ENCODE peak calls at places on chromosomes 7 and 10, in nine cellular contexts. One of them, this sample, is unnamed.

GRCh38 chr10:103720328-103720963 is 134.9 kb downstream of the SH3PXD2A start:
- DNase-seq in RWPE2: no peak
- DNase-seq in GM12878: no peak
- DNase-seq in mammary epithelial cell: no peak
- DNase-seq in tibial nerve: no peak
- DNase-seq in cardiac muscle cell: peak; percentile 79
- DNase-seq in colonic mucosa: no peak
- DNase-seq in A673: no peak
- DNase-seq in GM23248: no peak
- DNase-seq in this sample: no peak

GRCh38 chr7:112157072-112157471 is 49.1 kb downstream of the DOCK4 start:
- DNase-seq in RWPE2: no peak
- DNase-seq in GM12878: no peak
- DNase-seq in mammary epithelial cell: peak; percentile 96
- DNase-seq in tibial nerve: no peak
- DNase-seq in cardiac muscle cell: no peak
- DNase-seq in colonic mucosa: no peak
- DNase-seq in A673: no peak
- DNase-seq in GM23248: peak; percentile 84
- DNase-seq in this sample: no peak

GRCh38 chr7:20576166-20576660 is 39.3 kb upstream of the ABCB5 start:
- DNase-seq in RWPE2: no peak
- DNase-seq in GM12878: no peak
- DNase-seq in mammary epithelial cell: no peak
- DNase-seq in tibial nerve: no peak
- DNase-seq in cardiac muscle cell: no peak
- DNase-seq in colonic mucosa: no peak
- DNase-seq in A673: no peak
- DNase-seq in GM23248: no peak
- DNase-seq in this sample: no peak

GRCh38 chr10:88616250-88616977 is 29.9 kb downstream of the LIPJ start:
- DNase-seq in RWPE2: no peak
- DNase-seq in GM12878: no peak
- DNase-seq in mammary epithelial cell: no peak
- DNase-seq in tibial nerve: peak; percentile 12
- DNase-seq in cardiac muscle cell: peak; percentile 28
- DNase-seq in colonic mucosa: no peak
- DNase-seq in A673: peak; percentile 10
- DNase-seq in GM23248: no peak
- DNase-seq in this sample: no peak

GRCh38 chr10:33143160-33143728 is 185.2 kb upstream of the ITGB1 start:
- DNase-seq in RWPE2: no peak
- DNase-seq in GM12878: no peak
- DNase-seq in mammary epithelial cell: peak; percentile 85
- DNase-seq in tibial nerve: no peak
- DNase-seq in cardiac muscle cell: no peak
- DNase-seq in colonic mucosa: no peak
- DNase-seq in A673: peak; percentile 67
- DNase-seq in GM23248: peak; percentile 95
- DNase-seq in this sample: no peak

GRCh38 chr7:24732646-24733413 is 24.4 kb downstream of the GSDME start:
- DNase-seq in RWPE2: no peak
- DNase-seq in GM12878: no peak
- DNase-seq in mammary epithelial cell: peak; percentile 89
- DNase-seq in tibial nerve: no peak
- DNase-seq in cardiac muscle cell: no peak
- DNase-seq in colonic mucosa: no peak
- DNase-seq in A673: no peak
- DNase-seq in GM23248: peak; percentile 93
- DNase-seq in this sample: peak; percentile 54

GRCh38 chr10:28676297-28676967 is 889 bp upstream of the BAMBI start:
- DNase-seq in RWPE2: no peak
- DNase-seq in GM12878: no peak
- DNase-seq in mammary epithelial cell: no peak
- DNase-seq in tibial nerve: no peak
- DNase-seq in cardiac muscle cell: peak; percentile 59
- DNase-seq in colonic mucosa: no peak
- DNase-seq in A673: peak; percentile 68
- DNase-seq in GM23248: peak; percentile 45
- DNase-seq in this sample: no peak

GRCh38 chr7:44559485-44559884 is 14.2 kb downstream of the DDX56 start:
- DNase-seq in RWPE2: no peak
- DNase-seq in GM12878: no peak
- DNase-seq in mammary epithelial cell: no peak
- DNase-seq in tibial nerve: no peak
- DNase-seq in cardiac muscle cell: no peak
- DNase-seq in colonic mucosa: no peak
- DNase-seq in A673: no peak
- DNase-seq in GM23248: no peak
- DNase-seq in this sample: no peak

GRCh38 chr10:75922435-75922834 is 491.0 kb downstream of the LRMDA start:
- DNase-seq in RWPE2: no peak
- DNase-seq in GM12878: no peak
- DNase-seq in mammary epithelial cell: peak; percentile 11
- DNase-seq in tibial nerve: no peak
- DNase-seq in cardiac muscle cell: no peak
- DNase-seq in colonic mucosa: no peak
- DNase-seq in A673: no peak
- DNase-seq in GM23248: peak; percentile 16
- DNase-seq in this sample: no peak

GRCh38 chr7:66554326-66554725 is 74.4 kb upstream of the KCTD7 start:
- DNase-seq in RWPE2: no peak
- DNase-seq in GM12878: no peak
- DNase-seq in mammary epithelial cell: no peak
- DNase-seq in tibial nerve: no peak
- DNase-seq in cardiac muscle cell: no peak
- DNase-seq in colonic mucosa: no peak
- DNase-seq in A673: no peak
- DNase-seq in GM23248: peak; percentile 51
- DNase-seq in this sample: no peak

GRCh38 chr10:29866356-29866755 is 193.0 kb downstream of the JCAD start:
- DNase-seq in RWPE2: no peak
- DNase-seq in GM12878: no peak
- DNase-seq in mammary epithelial cell: no peak
- DNase-seq in tibial nerve: no peak
- DNase-seq in cardiac muscle cell: no peak
- DNase-seq in colonic mucosa: no peak
- DNase-seq in A673: no peak
- DNase-seq in GM23248: no peak
- DNase-seq in this sample: no peak

GRCh38 chr7:121449304-121449703 is 53.2 kb upstream of the FAM3C start:
- DNase-seq in RWPE2: no peak
- DNase-seq in GM12878: no peak
- DNase-seq in mammary epithelial cell: no peak
- DNase-seq in tibial nerve: no peak
- DNase-seq in cardiac muscle cell: no peak
- DNase-seq in colonic mucosa: no peak
- DNase-seq in A673: peak; percentile 70
- DNase-seq in GM23248: no peak
- DNase-seq in this sample: no peak

GRCh38 chr7:16611711-16612110 is 33.8 kb downstream of the ANKMY2 start:
- DNase-seq in RWPE2: no peak
- DNase-seq in GM12878: no peak
- DNase-seq in mammary epithelial cell: no peak
- DNase-seq in tibial nerve: no peak
- DNase-seq in cardiac muscle cell: no peak
- DNase-seq in colonic mucosa: no peak
- DNase-seq in A673: no peak
- DNase-seq in GM23248: no peak
- DNase-seq in this sample: no peak

GRCh38 chr7:2892571-2892970 is 48.5 kb upstream of the GNA12 start:
- DNase-seq in RWPE2: no peak
- DNase-seq in GM12878: no peak
- DNase-seq in mammary epithelial cell: no peak
- DNase-seq in tibial nerve: no peak
- DNase-seq in cardiac muscle cell: no peak
- DNase-seq in colonic mucosa: no peak
- DNase-seq in A673: peak; percentile 50
- DNase-seq in GM23248: no peak
- DNase-seq in this sample: no peak

GRCh38 chr10:132438091-132439024 is 41.4 kb downstream of the PWWP2B start:
- DNase-seq in RWPE2: no peak
- DNase-seq in GM12878: no peak
- DNase-seq in mammary epithelial cell: no peak
- DNase-seq in tibial nerve: no peak
- DNase-seq in cardiac muscle cell: no peak
- DNase-seq in colonic mucosa: no peak
- DNase-seq in A673: no peak
- DNase-seq in GM23248: no peak
- DNase-seq in this sample: no peak

DNA sequence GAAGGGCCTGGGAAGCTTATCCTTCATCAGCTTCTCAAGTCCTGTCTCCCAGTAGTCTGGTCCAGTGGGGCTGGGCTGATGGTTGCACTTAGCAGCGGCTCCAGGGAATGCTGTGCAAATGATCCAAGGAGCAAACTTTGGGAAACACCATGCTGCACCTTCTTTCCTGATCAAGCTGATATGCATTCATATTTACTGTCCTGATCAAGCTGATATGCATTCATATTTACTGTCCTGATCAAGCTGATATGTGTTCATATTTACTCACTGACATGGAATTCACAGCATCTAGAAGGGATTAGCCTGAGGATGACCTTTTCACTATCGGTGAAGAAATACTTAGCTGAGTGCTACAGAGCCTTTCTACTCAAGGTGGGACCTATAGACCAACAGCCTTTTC is 330.7 kb downstream of the BMPER start:
- DNase-seq in RWPE2: no peak
- DNase-seq in GM12878: no peak
- DNase-seq in mammary epithelial cell: no peak
- DNase-seq in tibial nerve: no peak
- DNase-seq in cardiac muscle cell: no peak
- DNase-seq in colonic mucosa: no peak
- DNase-seq in A673: no peak
- DNase-seq in GM23248: no peak
- DNase-seq in this sample: no peak
- H3K27me3 ChIP-seq in RWPE2: no peaks in the 10 kb centered on the region
- H3K27me3 ChIP-seq in GM12878: no peaks in the 10 kb centered on the region
- H3K27me3 ChIP-seq in mammary epithelial cell: no peaks in the 10 kb centered on the region
- H3K27me3 ChIP-seq in tibial nerve: no peaks in the 10 kb centered on the region
- H3K27me3 ChIP-seq in cardiac muscle cell: no peaks in the 10 kb centered on the region
- H3K27me3 ChIP-seq in colonic mucosa: no peaks in the 10 kb centered on the region
- H3K27me3 ChIP-seq in A673: no peaks in the 10 kb centered on the region
- H3K27me3 ChIP-seq in GM23248: no peaks in the 10 kb centered on the region
- H3K27me3 ChIP-seq in this sample: no peaks in the 10 kb centered on the region

DNA sequence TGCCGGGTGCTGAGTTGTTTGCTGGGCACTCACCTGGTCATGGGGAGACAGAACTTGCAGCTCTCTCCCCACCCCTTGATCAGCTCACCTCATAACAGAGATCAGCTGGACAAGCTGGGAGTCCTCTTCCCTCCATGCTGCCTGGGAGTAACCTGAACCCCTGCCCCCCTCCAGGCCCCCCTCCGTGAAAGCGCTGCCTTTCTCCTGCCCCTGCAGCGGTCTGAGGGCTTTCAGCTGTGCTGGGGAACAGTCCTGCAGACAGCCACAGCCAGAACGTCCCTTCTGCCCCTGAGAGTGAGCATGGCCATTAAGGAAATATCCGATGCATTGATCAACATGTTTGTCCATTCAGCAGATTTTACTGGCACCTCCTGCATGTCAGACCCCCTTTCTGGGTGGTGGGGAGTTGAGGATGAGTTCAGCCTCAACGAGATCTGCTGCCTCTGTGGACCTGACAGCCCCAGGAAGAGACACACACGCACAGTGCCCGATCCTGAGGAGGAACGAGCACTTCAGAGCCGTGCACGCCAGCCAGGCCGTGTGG is 4.5 kb downstream of the FAM20C start:
- DNase-seq in RWPE2: no peak
- DNase-seq in GM12878: no peak
- DNase-seq in mammary epithelial cell: no peak
- DNase-seq in tibial nerve: no peak
- DNase-seq in cardiac muscle cell: no peak
- DNase-seq in colonic mucosa: no peak
- DNase-seq in A673: no peak
- DNase-seq in GM23248: no peak
- DNase-seq in this sample: no peak
- H3K36me3 ChIP-seq in RWPE2: peaks cover 69% of the 10 kb centered on the region
- H3K36me3 ChIP-seq in GM12878: no peaks in the 10 kb centered on the region
- H3K36me3 ChIP-seq in mammary epithelial cell: peaks cover 18% of the 10 kb centered on the region
- H3K36me3 ChIP-seq in tibial nerve: peaks cover 5% of the 10 kb centered on the region
- H3K36me3 ChIP-seq in cardiac muscle cell: no peaks in the 10 kb centered on the region
- H3K36me3 ChIP-seq in colonic mucosa: peaks cover 5% of the 10 kb centered on the region
- H3K36me3 ChIP-seq in A673: peaks cover 49% of the 10 kb centered on the region
- H3K36me3 ChIP-seq in GM23248: peaks cover 41% of the 10 kb centered on the region
- H3K36me3 ChIP-seq in this sample: peaks cover 48% of the 10 kb centered on the region

GRCh38 chr10:79284158-79284871 is 63.0 kb upstream of the PPIF start:
- DNase-seq in RWPE2: no peak
- DNase-seq in GM12878: no peak
- DNase-seq in mammary epithelial cell: no peak
- DNase-seq in tibial nerve: no peak
- DNase-seq in cardiac muscle cell: no peak
- DNase-seq in colonic mucosa: no peak
- DNase-seq in A673: no peak
- DNase-seq in GM23248: no peak
- DNase-seq in this sample: no peak
- H3K4me3 ChIP-seq in RWPE2: no peak overlapping the region
- H3K4me3 ChIP-seq in GM12878: no peak overlapping the region
- H3K4me3 ChIP-seq in mammary epithelial cell: no peak overlapping the region
- H3K4me3 ChIP-seq in tibial nerve: no peak overlapping the region
- H3K4me3 ChIP-seq in cardiac muscle cell: no peak overlapping the region
- H3K4me3 ChIP-seq in colonic mucosa: no peak overlapping the region
- H3K4me3 ChIP-seq in A673: no peak overlapping the region
- H3K4me3 ChIP-seq in GM23248: no peak overlapping the region
- H3K4me3 ChIP-seq in this sample: no peak overlapping the region

DNA sequence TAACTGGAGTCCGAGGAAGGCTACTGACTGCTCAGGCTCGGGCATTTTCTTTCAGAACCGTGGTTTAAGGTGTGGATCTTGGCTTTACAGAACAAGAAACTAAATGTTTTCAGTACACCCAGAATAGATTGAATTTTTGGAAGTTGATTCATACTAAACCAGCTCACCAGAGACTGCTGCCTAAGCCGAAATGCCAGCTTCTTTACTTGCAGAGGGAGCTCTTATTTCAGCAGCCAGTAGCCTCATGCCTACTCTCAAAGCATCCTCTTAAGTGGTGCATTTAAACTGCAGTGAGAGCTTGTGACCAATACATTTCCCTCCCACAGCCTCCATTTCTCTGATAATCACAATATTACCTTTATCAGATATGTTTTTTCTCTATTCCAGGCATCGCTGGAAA is 615.1 kb downstream of the SUGCT start:
- DNase-seq in RWPE2: no peak
- DNase-seq in GM12878: no peak
- DNase-seq in mammary epithelial cell: peak; percentile 20
- DNase-seq in tibial nerve: no peak
- DNase-seq in cardiac muscle cell: no peak
- DNase-seq in colonic mucosa: no peak
- DNase-seq in A673: no peak
- DNase-seq in GM23248: peak; percentile 63
- DNase-seq in this sample: no peak
- H3K27me3 ChIP-seq in RWPE2: no peaks in the 10 kb centered on the region
- H3K27me3 ChIP-seq in GM12878: no peaks in the 10 kb centered on the region
- H3K27me3 ChIP-seq in mammary epithelial cell: no peaks in the 10 kb centered on the region
- H3K27me3 ChIP-seq in tibial nerve: no peaks in the 10 kb centered on the region
- H3K27me3 ChIP-seq in cardiac muscle cell: no peaks in the 10 kb centered on the region
- H3K27me3 ChIP-seq in colonic mucosa: no peaks in the 10 kb centered on the region
- H3K27me3 ChIP-seq in A673: no peaks in the 10 kb centered on the region
- H3K27me3 ChIP-seq in GM23248: no peaks in the 10 kb centered on the region
- H3K27me3 ChIP-seq in this sample: no peaks in the 10 kb centered on the region

DNA sequence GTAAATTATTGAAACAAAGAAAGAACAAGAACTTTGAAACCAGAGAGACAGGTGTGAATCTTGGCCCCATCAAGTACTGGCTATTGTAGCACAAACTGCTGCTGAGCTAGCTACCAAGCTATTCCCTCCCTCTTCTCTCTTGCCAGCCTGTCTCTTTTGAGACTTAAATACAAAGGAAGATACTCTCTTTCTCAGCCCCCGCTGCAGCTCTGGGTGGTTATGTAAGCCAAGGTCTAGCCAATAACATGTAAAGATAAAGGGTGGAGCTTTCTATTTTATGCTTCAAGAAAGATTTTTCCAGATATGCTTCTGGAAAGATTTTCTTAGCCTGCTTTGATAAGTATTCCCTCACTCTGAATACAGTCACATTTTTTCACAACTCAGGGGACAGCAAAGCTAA is 17.2 kb downstream of the BAZ1B start:
- DNase-seq in RWPE2: no peak
- DNase-seq in GM12878: no peak
- DNase-seq in mammary epithelial cell: no peak
- DNase-seq in tibial nerve: no peak
- DNase-seq in cardiac muscle cell: no peak
- DNase-seq in colonic mucosa: no peak
- DNase-seq in A673: no peak
- DNase-seq in GM23248: no peak
- DNase-seq in this sample: no peak
- H3K36me3 ChIP-seq in RWPE2: peaks cover 96% of the 10 kb centered on the region
- H3K36me3 ChIP-seq in GM12878: peaks cover 22% of the 10 kb centered on the region
- H3K36me3 ChIP-seq in mammary epithelial cell: peaks cover 53% of the 10 kb centered on the region
- H3K36me3 ChIP-seq in tibial nerve: peaks cover 12% of the 10 kb centered on the region
- H3K36me3 ChIP-seq in cardiac muscle cell: peaks cover 62% of the 10 kb centered on the region
- H3K36me3 ChIP-seq in colonic mucosa: peaks cover 31% of the 10 kb centered on the region
- H3K36me3 ChIP-seq in A673: peaks cover 86% of the 10 kb centered on the region
- H3K36me3 ChIP-seq in GM23248: peaks cover 70% of the 10 kb centered on the region
- H3K36me3 ChIP-seq in this sample: peaks cover 22% of the 10 kb centered on the region

This sample was measured in BJ.